ENCODE peak calls at places on chromosome 7, in six cellular contexts. Q, M, R, F, J and V are unnamed samples.

GRCh38 chr7:98921608-98922372 is 43.5 kb downstream of the TRRAP start:
- DNase-seq in J (no peak), Q (no peak), M (no peak), F (no peak), R (no peak), V (no peak)

GRCh38 chr7:40482794-40483374 is 348.1 kb downstream of the SUGCT start:
- DNase-seq in F (no peak), J (no peak), M (no peak), R (no peak), Q (no peak), V (no peak)

GRCh38 chr7:148264933-148265557 is 325.5 kb upstream of the C7orf33 start:
- DNase-seq in R (no peak), M (no peak), Q (peak), F (no peak), J (no peak), V (no peak)

GRCh38 chr7:143369678-143370651 is 7.5 kb upstream of the FAM131B start:
- DNase-seq in F (no peak), J (no peak), Q (no peak), R (no peak), M (no peak), V (no peak)

GRCh38 chr7:49773939-49774458 is 561 bp downstream of the VWC2 start:
- DNase-seq in J (no peak), R (peak), M (no peak), F (no peak), Q (no peak), V (peak)

GRCh38 chr7:741850-742249 is 14.8 kb upstream of the PRKAR1B start:
- DNase-seq in R (no peak), M (no peak), J (no peak), F (no peak), Q (no peak), V (no peak)

GRCh38 chr7:33243319-33243881 is 114.0 kb downstream of the BBS9 start:
- DNase-seq in M (no peak), Q (no peak), F (peak), R (no peak), J (no peak), V (no peak)

GRCh38 chr7:53518319-53518718 is 482.9 kb downstream of the POM121L12 start:
- DNase-seq in M (no peak), R (no peak), J (no peak), Q (no peak), F (no peak), V (no peak)

GRCh38 chr7:131893627-131894345 is 337.4 kb upstream of the PODXL start:
- DNase-seq in F (no peak), R (no peak), J (no peak), M (no peak), Q (no peak), V (no peak)

GRCh38 chr7:131735151-131735550 is 178.7 kb upstream of the PODXL start:
- DNase-seq in J (no peak), R (no peak), Q (no peak), F (no peak), M (no peak), V (no peak)

GRCh38 chr7:51647931-51648351 is 331.3 kb upstream of the COBL start:
- DNase-seq in J (no peak), F (no peak), R (peak), Q (peak), M (no peak), V (no peak)

GRCh38 chr7:115357213-115357999 is 435.5 kb downstream of the MDFIC start:
- DNase-seq in Q (no peak), F (no peak), J (no peak), R (no peak), M (no peak), V (no peak)

GRCh38 chr7:129779602-129780256 is 168.2 kb downstream of the NRF1 start:
- DNase-seq in Q (no peak), F (peak), R (peak), J (no peak), M (no peak), V (peak)

GRCh38 chr7:30469303-30469702 is 9.3 kb downstream of the NOD1 start:
- DNase-seq in R (peak), Q (peak), F (no peak), M (no peak), J (no peak), V (peak)

GRCh38 chr7:98470131-98470985 is 69.5 kb upstream of the BAIAP2L1 start:
- DNase-seq in J (no peak), F (peak), Q (peak), R (peak), M (peak), V (peak)

GRCh38 chr7:158413962-158414961 is 173.4 kb downstream of the PTPRN2 start:
- DNase-seq in F (no peak), Q (peak), M (no peak), J (no peak), R (no peak), V (no peak)

GRCh38 chr7:77866370-77866769 is 67.8 kb downstream of the PHTF2 start:
- DNase-seq in R (no peak), M (no peak), J (no peak), F (no peak), Q (no peak), V (no peak)

GRCh38 chr7:17054206-17054605 is 172.4 kb upstream of the AGR3 start:
- DNase-seq in R (no peak), M (no peak), Q (no peak), J (no peak), F (no peak), V (no peak)

GRCh38 chr7:24318326-24318725 is 34.3 kb downstream of the NPY start:
- DNase-seq in J (no peak), Q (peak), M (no peak), F (peak), R (no peak), V (no peak)
- TF ChIP-seq CTCF in J (no peak), Q (peak), M (no peak), F (peak), R (no peak), V (no peak)

GRCh38 chr7:2109936-2110585 is 122.7 kb downstream of the MAD1L1 start:
- DNase-seq in R (no peak), F (peak), J (no peak), M (peak), Q (peak), V (no peak)

GRCh38 chr7:2111568-2111967 is 121.2 kb downstream of the MAD1L1 start:
- DNase-seq in F (no peak), M (no peak), R (no peak), Q (no peak), J (no peak), V (no peak)

GRCh38 chr7:2110586-2111396 is 122.0 kb downstream of the MAD1L1 start:
- DNase-seq in F (no peak), M (no peak), J (no peak), Q (no peak), R (no peak), V (no peak)

GRCh38 chr7:2114052-2114451 is 118.7 kb downstream of the MAD1L1 start:
- DNase-seq in Q (no peak), F (no peak), M (no peak), R (no peak), J (no peak), V (no peak)

DNA sequence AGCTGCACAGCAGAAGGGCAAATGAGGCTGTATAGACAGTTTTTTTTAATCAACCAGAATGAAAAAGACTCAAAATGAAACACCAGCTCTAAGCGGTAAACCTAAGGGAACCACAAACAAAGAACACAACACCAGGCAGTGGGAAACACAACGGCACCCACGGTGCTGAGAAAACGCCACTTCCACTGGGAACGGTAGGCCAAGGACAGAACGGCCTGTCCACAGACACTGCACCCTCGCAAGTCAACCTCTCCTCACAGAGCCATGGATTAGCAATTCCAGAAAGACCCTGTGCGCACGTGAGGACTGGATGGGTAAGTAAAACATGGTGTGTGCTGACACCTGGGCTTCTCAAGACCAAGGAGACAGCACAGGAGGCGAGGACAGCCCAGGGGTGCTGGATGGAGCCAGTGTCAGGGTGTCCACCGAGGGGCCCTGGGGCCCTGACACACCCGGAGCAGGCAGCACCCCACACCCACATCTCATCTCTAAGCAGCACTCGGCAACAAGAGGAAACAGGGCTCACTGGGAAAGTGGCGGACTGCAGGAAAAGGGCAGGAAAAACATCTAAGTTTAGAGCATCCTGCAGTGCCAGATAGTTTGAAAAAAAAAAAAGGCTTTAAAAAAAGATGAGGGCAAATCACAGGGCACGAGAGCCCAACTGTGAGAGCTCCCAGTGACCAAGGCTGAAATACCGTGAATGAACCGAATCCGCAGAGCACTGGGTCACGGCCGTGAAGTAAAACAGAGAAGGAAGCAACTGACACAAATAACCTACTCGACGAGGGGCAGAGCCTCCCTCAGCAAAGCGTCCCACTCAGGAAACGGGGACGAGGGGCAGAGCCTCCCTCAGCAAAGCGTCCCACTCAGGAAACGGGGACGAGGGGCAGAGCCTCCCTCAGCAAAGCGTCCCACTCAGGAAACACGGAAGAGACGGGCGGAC is 120.2 kb downstream of the MAD1L1 start:
- DNase-seq in R (no peak), Q (no peak), J (no peak), F (no peak), M (no peak), V (no peak)
- H3K27ac ChIP-seq in R (no peak), Q (no peak), J (peak), F (no peak), M (no peak), V (peak)

GRCh38 chr7:151351027-151351426 is 9.4 kb downstream of the NUB1 start:
- DNase-seq in M (peak), R (no peak), F (peak), J (no peak), Q (peak), V (no peak)
- TF ChIP-seq CTCF in M (no peak), R (no peak), F (peak), J (no peak), Q (peak), V (no peak)

GRCh38 chr7:100886142-100886935 is 3.2 kb downstream of the UFSP1 start:
- DNase-seq in Q (no peak), J (no peak), F (peak), R (no peak), M (no peak), V (no peak)
- H3K27ac ChIP-seq in Q (no peak), J (no peak), F (peak), R (no peak), M (peak), V (no peak)

GRCh38 chr7:97116308-97116707 is 1.2 kb upstream of the SDHAF3 start:
- DNase-seq in Q (no peak), M (peak), R (no peak), J (no peak), F (no peak), V (no peak)

GRCh38 chr7:97117035-97117371 is 495 bp upstream of the SDHAF3 start:
- DNase-seq in Q (peak), F (no peak), M (no peak), J (no peak), R (peak), V (peak)

GRCh38 chr7:97118306-97118917 is 914 bp downstream of the SDHAF3 start:
- DNase-seq in Q (no peak), J (no peak), F (no peak), M (no peak), R (no peak), V (no peak)

GRCh38 chr7:97119747-97120146 is 2.2 kb downstream of the SDHAF3 start:
- DNase-seq in M (no peak), R (no peak), J (no peak), Q (no peak), F (no peak), V (no peak)

GRCh38 chr7:97117372-97118188 is at the start of gene SDHAF3:
- DNase-seq in R (peak), M (peak), J (peak), F (peak), Q (peak), V (peak)
- TF ChIP-seq CTCF in R (no peak), M (no peak), J (no peak), F (peak), Q (peak), V (no peak)